ENCODE peak calls at places on chromosome 7, in five cellular contexts. Y, Q, R, P and E are unnamed samples.
A peak's percentile ranks its signal among the peaks of the same experiment; 100 is the strongest.

GRCh38 chr7:140348161-140348849 is 50.0 kb downstream of the SLC37A3 start:
- DNase-seq in Y (peak; percentile 79), Q (no peak), R (peak; percentile 58), P (no peak), E (peak; percentile 86)

GRCh38 chr7:141288626-141289025 is 214.8 kb downstream of the TMEM178B start:
- DNase-seq in Y (no peak), Q (no peak), R (no peak), P (no peak), E (no peak)

GRCh38 chr7:84469034-84469433 is 274.4 kb upstream of the SEMA3A start:
- DNase-seq in Y (no peak), Q (no peak), R (no peak), P (no peak), E (peak; percentile 4)

GRCh38 chr7:27173412-27174076 is 576 bp downstream of the HOXA10 start:
- DNase-seq in Y (no peak), Q (no peak), R (peak; percentile 28), P (no peak), E (no peak)

GRCh38 chr7:40545739-40546138 is 410.9 kb downstream of the SUGCT start:
- DNase-seq in Y (no peak), Q (no peak), R (no peak), P (no peak), E (no peak)

GRCh38 chr7:48084727-48085432 is 4.2 kb upstream of the UPP1 start:
- DNase-seq in Y (peak; percentile 99), Q (peak; percentile 40), R (peak; percentile 86), P (peak; percentile 67), E (peak; percentile 99)

GRCh38 chr7:20514364-20514763 is 101.1 kb upstream of the ABCB5 start:
- DNase-seq in Y (peak; percentile 26), Q (no peak), R (no peak), P (no peak), E (peak; percentile 39)

GRCh38 chr7:15765753-15766152 is 79.3 kb upstream of the MEOX2 start:
- DNase-seq in Y (no peak), Q (peak; percentile 15), R (no peak), P (no peak), E (no peak)

GRCh38 chr7:92717982-92718716 is 118.2 kb downstream of the CDK6 start:
- DNase-seq in Y (peak; percentile 32), Q (peak; percentile 24), R (peak; percentile 72), P (peak; percentile 23), E (peak; percentile 55)

GRCh38 chr7:114931656-114932011 is 9.7 kb downstream of the MDFIC start:
- DNase-seq in Y (no peak), Q (no peak), R (no peak), P (no peak), E (no peak)

GRCh38 chr7:80641548-80641947 is 3.1 kb downstream of the CD36 start:
- DNase-seq in Y (peak; percentile 44), Q (no peak), R (no peak), P (no peak), E (peak; percentile 30)

GRCh38 chr7:141665208-141666035 is 36.5 kb downstream of the DENND11 start:
- DNase-seq in Y (no peak), Q (no peak), R (no peak), P (no peak), E (no peak)

GRCh38 chr7:159310457-159311171 is 165.9 kb upstream of the VIPR2 start:
- DNase-seq in Y (no peak), Q (no peak), R (no peak), P (no peak), E (no peak)

GRCh38 chr7:37311282-37311868 is 137.3 kb downstream of the ELMO1 start:
- DNase-seq in Y (peak; percentile 49), Q (no peak), R (no peak), P (peak; percentile 35), E (peak; percentile 42)

GRCh38 chr7:26159243-26159642 is 7.2 kb downstream of the NFE2L3 start:
- DNase-seq in Y (no peak), Q (no peak), R (no peak), P (no peak), E (no peak)

GRCh38 chr7:85695041-85695990 is 508.5 kb upstream of the SEMA3D start:
- DNase-seq in Y (no peak), Q (no peak), R (no peak), P (no peak), E (peak; percentile 26)

GRCh38 chr7:16840094-16840493 is 35.3 kb upstream of the AGR2 start:
- DNase-seq in Y (no peak), Q (no peak), R (no peak), P (no peak), E (no peak)

GRCh38 chr7:125611582-125611981 is 682.0 kb upstream of the POT1 start:
- DNase-seq in Y (no peak), Q (no peak), R (no peak), P (no peak), E (no peak)

GRCh38 chr7:96067321-96067720 is 254.6 kb downstream of the SLC25A13 start:
- DNase-seq in Y (no peak), Q (no peak), R (no peak), P (no peak), E (no peak)

GRCh38 chr7:155589001-155589980 is 42.9 kb upstream of the CNPY1 start:
- DNase-seq in Y (no peak), Q (no peak), R (no peak), P (no peak), E (no peak)

GRCh38 chr7:157875230-157876179 is 538.7 kb downstream of the DNAJB6 start:
- DNase-seq in Y (peak; percentile 8), Q (no peak), R (no peak), P (peak; percentile 28), E (no peak)

GRCh38 chr7:5476001-5476400 is 52.4 kb upstream of the TNRC18 start:
- DNase-seq in Y (no peak), Q (no peak), R (no peak), P (no peak), E (no peak)
- TF ChIP-seq CTCF in Y (no peak), Q (no peak), R (no peak), P (no peak), E (no peak)

GRCh38 chr7:2634265-2635145 is 2.7 kb downstream of the TTYH3 start:
- DNase-seq in Y (no peak), Q (no peak), R (no peak), P (no peak), E (no peak)
- H3K4me3 ChIP-seq in Y (peak overlapping the region; percentile 77), Q (peak overlapping the region; percentile 89), R (no peak overlapping the region), P (peak overlapping the region; percentile 86), E (peak overlapping the region; percentile 92)

GRCh38 chr7:119270045-119270464 is 1002.9 kb upstream of the KCND2 start:
- DNase-seq in Y (peak; percentile 77), Q (no peak), R (peak; percentile 43), P (no peak), E (peak; percentile 81)
- TF ChIP-seq CTCF in Y (peak; percentile 93), Q (peak; percentile 52), R (peak; percentile 55), P (peak; percentile 63), E (peak; percentile 90)

DNA sequence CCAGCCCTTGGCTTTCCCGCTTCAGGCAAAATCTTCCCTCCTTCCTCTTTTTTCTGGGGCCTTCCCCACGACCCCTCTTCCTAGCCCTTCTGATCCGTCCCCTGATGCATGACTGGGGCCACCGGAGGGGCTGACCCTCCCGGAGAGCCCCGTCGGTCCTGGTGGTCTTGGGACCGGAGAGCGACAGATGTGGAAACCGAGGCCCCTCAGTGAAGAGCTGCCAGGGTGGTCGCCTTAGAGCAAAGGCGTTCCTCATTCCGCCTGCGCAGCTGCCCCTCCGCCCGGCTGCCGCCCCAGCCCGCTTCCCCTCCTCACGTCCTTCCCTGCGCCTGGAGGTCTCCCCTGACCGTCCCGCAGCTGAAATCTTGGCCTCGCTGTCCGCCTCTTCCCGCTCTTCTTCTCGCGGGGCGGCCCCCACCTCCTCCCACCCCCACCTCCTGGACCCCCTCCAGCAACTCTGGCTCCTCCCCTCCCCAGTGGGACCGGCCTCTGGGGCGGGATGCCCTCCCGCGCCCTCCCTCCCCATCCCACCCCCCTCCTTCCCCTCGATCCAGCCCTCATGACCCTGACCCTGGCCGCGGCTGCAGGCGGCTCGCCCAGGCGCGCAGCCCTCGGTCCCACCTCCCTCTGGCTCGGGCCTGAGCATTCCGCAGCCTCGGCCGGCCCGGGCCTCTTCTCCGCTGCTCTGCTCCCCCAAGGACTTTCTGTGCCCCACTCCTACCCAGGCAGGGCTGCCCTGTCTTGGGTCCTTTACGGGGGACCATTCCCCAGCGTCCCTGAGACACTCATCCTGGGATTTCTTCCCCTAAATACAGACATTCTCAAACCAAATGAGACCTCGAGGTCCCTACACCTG is at the start of gene RARRES2:
- DNase-seq in Y (no peak), Q (peak; percentile 65), R (peak; percentile 84), P (peak; percentile 58), E (peak; percentile 79)
- H3K4me3 ChIP-seq in Y (no peak within 1 kb of the TSS), Q (peak within 1 kb of the TSS; percentile 53), R (peak within 1 kb of the TSS; percentile 65), P (peak within 1 kb of the TSS; percentile 59), E (peak within 1 kb of the TSS; percentile 50)

DNA sequence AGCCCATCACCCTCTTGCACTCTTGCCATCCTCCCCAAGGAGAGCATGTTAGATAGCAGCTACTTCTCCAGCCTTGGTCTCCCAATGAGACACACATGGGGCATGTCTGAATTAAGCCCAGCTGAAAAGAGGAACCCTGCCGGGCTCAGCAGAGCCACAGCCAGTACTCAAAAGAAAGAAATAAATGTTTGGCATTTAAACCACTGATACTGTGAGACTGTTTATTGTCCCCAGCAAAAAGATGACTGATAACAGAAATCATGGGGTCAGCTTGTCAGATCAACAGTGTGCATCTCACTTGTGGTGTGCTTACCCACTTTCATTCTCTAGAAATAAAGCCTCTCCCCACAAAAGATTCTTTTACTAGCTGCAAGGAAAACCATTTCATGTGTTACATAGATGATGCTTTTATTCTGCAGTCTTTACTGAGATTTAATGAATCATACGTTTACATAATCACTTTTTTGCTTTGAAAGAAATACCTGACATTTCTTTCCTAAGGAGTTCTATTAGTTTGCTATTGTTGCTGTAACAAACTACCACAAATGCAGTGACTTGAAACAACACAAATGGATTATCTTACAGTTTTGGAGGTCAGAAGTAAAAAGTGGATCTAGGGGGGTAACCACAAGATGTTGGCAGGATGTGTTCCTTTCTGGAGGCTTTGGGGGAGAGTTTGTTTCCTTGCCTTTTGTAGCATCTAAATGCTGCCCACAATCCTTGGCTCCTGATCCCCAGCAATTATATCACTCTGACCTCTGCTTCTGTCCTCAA is 20.9 kb downstream of the ANKRD7 start:
- DNase-seq in Y (no peak), Q (no peak), R (no peak), P (no peak), E (no peak)
- TF ChIP-seq CTCF in Y (no peak), Q (no peak), R (no peak), P (no peak), E (no peak)

GRCh38 chr7:100696123-100696521 is 2.1 kb upstream of the GIGYF1 start:
- DNase-seq in Y (no peak), Q (no peak), R (no peak), P (no peak), E (no peak)
- H3K4me3 ChIP-seq in Y (no peak overlapping the region), Q (no peak overlapping the region), R (no peak overlapping the region), P (no peak overlapping the region), E (no peak overlapping the region)

DNA sequence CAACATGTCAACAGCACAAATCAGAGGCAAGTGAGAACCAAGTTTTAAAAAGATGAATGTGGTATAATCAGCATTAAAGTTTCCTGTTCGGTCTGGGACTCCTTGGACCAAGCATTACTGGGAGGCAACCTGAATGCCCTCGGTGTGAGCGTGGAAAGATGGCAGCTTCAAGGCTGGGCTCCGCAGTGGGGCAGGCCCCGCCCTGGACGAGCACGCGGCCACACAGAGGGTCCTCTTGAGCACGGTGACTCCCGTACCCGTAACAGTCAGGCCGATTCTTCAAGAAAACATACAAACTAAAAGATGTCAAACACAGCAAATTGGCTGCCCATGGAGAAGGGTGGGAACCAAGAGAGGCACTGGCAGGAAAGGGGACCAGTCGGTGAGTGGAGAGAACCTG is 71.4 kb upstream of the FAM20C start:
- DNase-seq in Y (no peak), Q (no peak), R (no peak), P (no peak), E (no peak)
- TF ChIP-seq CTCF in Y (no peak), Q (no peak), R (no peak), P (no peak), E (no peak)